ENCODE peak calls at places on chromosomes 13 and 19, in five cellular contexts. V is activated CD4-positive, alpha-beta T cell treated with anti-CD3 and anti-CD28 coated beads for 1 hour; H is stimulated activated CD4-positive, alpha-beta T cell treated with anti-CD3 and anti-CD28 coated beads, Interleukin-4, amount 100 ng/mL, for 4 hours; L is CD8-positive, alpha-beta memory T cell; X is BJ. T is an unnamed sample.

GRCh38 chr19:50708179-50708879 is 11.3 kb downstream of the SHANK1 start:
- DNase-seq in V (no peak), H (no peak), L (no peak), X (no peak), T (no peak)

GRCh38 chr13:25885418-25885817 is 166.4 kb downstream of the SHISA2 start:
- DNase-seq in V (no peak), H (no peak), L (no peak), X (no peak), T (no peak)

GRCh38 chr19:33235996-33236350 is 10.3 kb upstream of the SLC7A10 start:
- DNase-seq in X (no peak), H (no peak), V (no peak), L (no peak), T (no peak)

GRCh38 chr13:43136940-43137574 is 113.7 kb downstream of the DNAJC15 start:
- DNase-seq in V (no peak), X (no peak), L (no peak), H (no peak), T (no peak)

GRCh38 chr19:50974702-50975555 is 5.5 kb upstream of the KLK6 start:
- DNase-seq in X (no peak), H (no peak), V (no peak), L (no peak), T (no peak)

GRCh38 chr19:49676136-49676689 is 858 bp upstream of the PRMT1 start:
- DNase-seq in X (peak), H (peak), V (no peak), L (no peak), T (no peak)

GRCh38 chr13:44972956-44973581 is 16.2 kb downstream of the NUFIP1 start:
- DNase-seq in X (no peak), V (no peak), L (no peak), H (no peak), T (no peak)

GRCh38 chr13:100040196-100040595 is 48.7 kb upstream of the PCCA start:
- DNase-seq in L (no peak), H (no peak), X (no peak), V (no peak), T (no peak)

GRCh38 chr13:44272692-44273091 is 100.9 kb upstream of the SERP2 start:
- DNase-seq in X (no peak), L (no peak), H (no peak), V (no peak), T (no peak)

GRCh38 chr13:99813346-99814095 is 158.0 kb downstream of the ZIC5 start:
- DNase-seq in V (no peak), L (no peak), X (no peak), H (no peak), T (no peak)

GRCh38 chr13:40388617-40389016 is 277.8 kb downstream of the FOXO1 start:
- DNase-seq in X (peak), L (peak), V (peak), H (peak), T (no peak)

GRCh38 chr19:3193256-3194062 is 7.7 kb downstream of the NCLN start:
- DNase-seq in L (no peak), X (no peak), H (no peak), V (no peak), T (no peak)

GRCh38 chr19:12825259-12826131 is 8.9 kb downstream of the RTBDN start:
- DNase-seq in X (no peak), H (no peak), L (no peak), V (no peak), T (no peak)

GRCh38 chr13:35552172-35552844 is 75.8 kb upstream of the MAB21L1 start:
- DNase-seq in X (no peak), H (no peak), V (no peak), L (no peak), T (no peak)